ENCODE peak calls at places on chromosomes 1 and 21, in nine cellular contexts. U, N, L, S, F, B, W, Y and H are unnamed samples.

GRCh38 chr1:153534933-153535663 is 693 bp downstream of the S100A6 start:
- DNase-seq in S (peak; percentile 13), L (peak; percentile 55), B (peak; percentile 37), Y (peak; percentile 68), U (no peak), W (no peak), F (no peak), N (peak; percentile 77), H (no peak)

GRCh38 chr1:28965271-28965870 is 51.0 kb downstream of the EPB41 start:
- DNase-seq in F (no peak), N (no peak), Y (no peak), L (no peak), B (no peak), S (no peak), W (no peak), U (no peak), H (no peak)

GRCh38 chr1:237736372-237737029 is 154.2 kb downstream of the ZP4 start:
- DNase-seq in Y (no peak), S (no peak), N (no peak), F (no peak), U (no peak), L (no peak), B (peak; percentile 49), W (no peak), H (no peak)

GRCh38 chr1:55554611-55555010 is 339.4 kb upstream of the USP24 start:
- DNase-seq in L (no peak), B (no peak), W (no peak), S (no peak), U (no peak), F (no peak), N (no peak), Y (no peak), H (no peak)

GRCh38 chr1:40187399-40187798 is 26.2 kb downstream of the RLF start:
- DNase-seq in W (no peak), Y (no peak), L (peak; percentile 28), F (no peak), N (no peak), B (no peak), U (no peak), S (no peak), H (no peak)

GRCh38 chr1:74819062-74819461 is 86.1 kb downstream of the TYW3 start:
- DNase-seq in Y (no peak), N (no peak), U (no peak), F (no peak), L (peak; percentile 52), W (peak; percentile 12), S (no peak), B (no peak), H (no peak)

GRCh38 chr21:31733521-31734149 is 1.7 kb upstream of the SCAF4 start:
- DNase-seq in L (no peak), B (no peak), S (no peak), W (no peak), N (no peak), Y (no peak), U (no peak), F (no peak), H (no peak)

GRCh38 chr1:194512957-194513356 is 1326.5 kb upstream of the B3GALT2 start:
- DNase-seq in F (no peak), Y (no peak), S (no peak), W (no peak), U (no peak), B (no peak), L (peak; percentile 67), N (no peak), H (no peak)

GRCh38 chr1:42280841-42281240 is 54.2 kb downstream of the FOXJ3 start:
- DNase-seq in W (no peak), S (no peak), Y (no peak), U (no peak), L (no peak), B (no peak), F (no peak), N (no peak), H (no peak)

GRCh38 chr1:226643167-226643566 is 94.6 kb downstream of the STUM start:
- DNase-seq in L (peak; percentile 28), Y (peak; percentile 14), U (no peak), B (peak; percentile 55), S (no peak), N (no peak), W (no peak), F (peak; percentile 26), H (no peak)

GRCh38 chr1:85278853-85279314 is 2.5 kb upstream of the BCL10 start:
- DNase-seq in L (peak; percentile 95), B (peak; percentile 86), U (no peak), S (peak; percentile 19), F (no peak), N (no peak), Y (no peak), W (peak; percentile 88), H (no peak)

GRCh38 chr1:110620686-110621085 is 14.5 kb upstream of the KCNA2 start:
- DNase-seq in F (no peak), N (no peak), S (no peak), B (no peak), L (no peak), W (no peak), U (no peak), Y (no peak), H (no peak)

GRCh38 chr1:231515748-231516147 is 12.7 kb upstream of the TSNAX start:
- DNase-seq in L (no peak), U (no peak), F (no peak), B (no peak), N (no peak), W (no peak), Y (no peak), S (no peak), H (no peak)

GRCh38 chr21:35139382-35139715 is 90.2 kb upstream of the RUNX1 start:
- DNase-seq in W (no peak), L (no peak), Y (no peak), U (no peak), S (no peak), F (no peak), B (no peak), N (no peak), H (no peak)

GRCh38 chr1:245856944-245857531 is 650.0 kb downstream of the SMYD3 start:
- DNase-seq in F (no peak), U (peak; percentile 49), W (no peak), S (no peak), B (peak; percentile 78), Y (no peak), N (no peak), L (peak; percentile 65), H (no peak)

GRCh38 chr1:245858022-245858421 is 649.1 kb downstream of the SMYD3 start:
- DNase-seq in W (no peak), S (no peak), F (no peak), U (no peak), B (no peak), N (no peak), Y (no peak), L (no peak), H (no peak)

GRCh38 chr1:245859510-245860114 is 647.5 kb downstream of the SMYD3 start:
- DNase-seq in S (no peak), Y (no peak), U (no peak), N (no peak), W (no peak), B (no peak), L (peak; percentile 68), F (no peak), H (no peak)

GRCh38 chr1:245860681-245861552 is 646.2 kb downstream of the SMYD3 start:
- DNase-seq in S (no peak), Y (no peak), N (no peak), W (no peak), B (peak; percentile 95), F (no peak), U (no peak), L (no peak), H (no peak)

DNA sequence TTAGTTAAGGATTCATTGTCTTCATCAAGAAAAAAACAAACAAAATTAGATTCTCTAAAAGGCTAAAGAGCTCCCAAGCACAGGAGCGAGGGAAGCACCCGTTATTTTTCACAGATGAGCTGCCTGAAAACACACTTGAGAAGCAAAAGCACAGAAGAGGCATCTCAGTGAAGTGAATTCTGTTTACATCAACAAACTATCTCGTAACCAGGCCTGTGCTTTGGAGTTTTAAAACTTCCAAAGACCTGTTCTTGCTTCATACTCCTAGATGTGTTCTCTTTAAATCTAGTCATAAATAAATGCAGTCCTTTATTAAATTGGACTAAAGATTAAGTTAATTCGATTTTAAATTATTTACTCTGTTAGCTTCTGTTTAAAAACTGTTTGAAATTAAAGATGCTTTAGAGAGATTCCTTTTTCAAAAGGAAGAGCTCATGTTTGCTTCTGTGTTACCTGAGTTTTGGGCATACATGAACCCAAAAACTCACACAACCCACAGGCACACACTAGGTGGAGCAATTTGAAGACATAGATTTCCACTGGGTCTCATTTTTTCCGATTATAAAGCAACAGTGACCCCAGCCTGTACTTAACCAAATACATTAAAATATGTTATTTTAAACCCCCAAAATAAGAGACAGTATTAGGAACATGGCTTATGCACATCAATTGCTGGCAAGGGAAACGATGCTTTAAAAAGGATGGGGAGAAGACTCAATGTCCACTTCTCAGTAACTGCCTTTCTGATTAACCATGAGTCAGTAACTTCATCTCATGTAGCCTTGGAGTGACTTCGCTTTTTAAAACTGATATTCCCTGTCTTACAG is 648.2 kb downstream of the SMYD3 start:
- DNase-seq in U (no peak), S (no peak), B (peak; percentile 59), N (no peak), L (no peak), F (no peak), W (no peak), Y (no peak), H (no peak)
- TF ChIP-seq CTCF in U (no peak), S (no peak), B (peak; percentile 51), N (no peak), L (peak; percentile 76), F (no peak), W (peak; percentile 22), Y (peak; percentile 22), H (peak; percentile 50)

GRCh38 chr1:45894331-45894730 is 90.9 kb downstream of the MAST2 start:
- DNase-seq in W (no peak), Y (no peak), L (no peak), F (no peak), S (no peak), U (no peak), B (no peak), N (no peak), H (no peak)
- TF ChIP-seq CTCF in W (no peak), Y (no peak), L (no peak), F (no peak), S (no peak), U (no peak), B (no peak), N (no peak), H (no peak)

GRCh38 chr1:182525342-182525741 is 63.7 kb downstream of the RNASEL start:
- DNase-seq in F (no peak), B (no peak), U (no peak), N (no peak), L (no peak), Y (no peak), S (no peak), W (no peak), H (no peak)
- TF ChIP-seq CTCF in F (no peak), B (no peak), U (no peak), N (no peak), L (no peak), Y (no peak), S (no peak), W (no peak), H (no peak)

DNA sequence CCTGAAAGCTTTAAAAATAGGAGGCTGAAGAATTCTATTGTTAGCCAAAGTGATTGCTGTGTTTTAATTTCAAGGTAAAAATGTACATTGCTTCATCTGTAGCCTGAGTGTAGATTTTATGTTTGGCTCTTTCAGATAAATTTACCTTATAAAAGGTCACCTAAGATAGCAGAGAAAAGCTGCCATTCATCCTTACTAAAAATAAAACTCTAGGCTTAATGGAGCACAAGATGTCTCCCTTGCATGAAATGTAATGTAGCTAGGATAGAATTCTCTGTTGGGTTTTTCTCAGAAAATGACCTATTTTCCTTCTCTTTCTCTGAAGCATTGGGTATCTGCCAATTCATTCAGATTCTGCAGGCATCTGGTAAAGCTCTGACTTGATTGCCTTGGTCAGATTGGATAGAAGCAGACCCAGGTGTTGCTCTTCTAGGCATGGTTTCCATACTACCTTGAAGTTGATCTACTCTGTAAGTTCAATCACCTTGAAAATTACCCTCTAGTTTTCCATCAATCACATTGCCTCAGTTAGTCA is 176.6 kb upstream of the GORAB start:
- DNase-seq in F (no peak), W (no peak), S (no peak), U (no peak), L (no peak), Y (no peak), N (no peak), B (no peak), H (no peak)
- TF ChIP-seq CTCF in F (no peak), W (no peak), S (no peak), U (no peak), L (no peak), Y (no peak), N (no peak), B (no peak), H (no peak)